ENCODE peak calls at places on chromosome 18, in eight cellular contexts. D is B cell; H is fibroblast of mammary gland; E is left lung; V is CD4-positive, alpha-beta T cell; W is cardiac fibroblast; P is AG04450; L is lower lobe of right lung. I is an unnamed sample.

GRCh38 chr18:53941601-53942335 is 282.7 kb downstream of the MBD2 start:
- DNase-seq in V (no peak), D (no peak), L (no peak), W (peak; percentile 5), H (no peak), P (no peak), E (no peak), I (no peak)

GRCh38 chr18:79598885-79599175 is 80.8 kb upstream of the CTDP1 start:
- DNase-seq in V (no peak), L (peak; percentile 22), P (no peak), D (no peak), H (no peak), W (no peak), E (peak; percentile 44), I (no peak)

GRCh38 chr18:21129586-21130216 is 18.1 kb upstream of the ROCK1 start:
- DNase-seq in D (no peak), P (peak; percentile 72), W (peak; percentile 41), H (peak; percentile 59), L (no peak), V (no peak), E (no peak), I (no peak)

GRCh38 chr18:47895565-47896250 is 34.8 kb downstream of the SMAD2 start:
- DNase-seq in V (no peak), E (no peak), P (no peak), H (no peak), L (no peak), D (no peak), W (no peak), I (no peak)

GRCh38 chr18:77208969-77209368 is 40.7 kb upstream of the GALR1 start:
- DNase-seq in H (peak; percentile 84), E (no peak), P (no peak), V (no peak), D (peak; percentile 61), L (no peak), W (peak; percentile 88), I (peak; percentile 71)

GRCh38 chr18:50128506-50129271 is 66.3 kb downstream of the MYO5B start:
- DNase-seq in P (no peak), L (no peak), V (no peak), H (no peak), E (no peak), W (no peak), D (no peak), I (no peak)

GRCh38 chr18:56645415-56646016 is 5.6 kb upstream of the WDR7 start:
- DNase-seq in D (no peak), L (no peak), W (peak; percentile 27), H (no peak), V (no peak), E (no peak), P (no peak), I (no peak)

GRCh38 chr18:74380916-74381315 is 65.3 kb downstream of the C18orf63 start:
- DNase-seq in L (no peak), H (no peak), E (no peak), P (no peak), V (no peak), D (no peak), W (no peak), I (no peak)

GRCh38 chr18:75207298-75208054 is 1.5 kb downstream of the PTGR3 start:
- DNase-seq in L (no peak), V (no peak), E (no peak), P (no peak), D (no peak), H (peak; percentile 81), W (peak; percentile 50), I (peak; percentile 70)

GRCh38 chr18:63683152-63683551 is 19.6 kb upstream of the SERPINB11 start:
- DNase-seq in W (peak; percentile 96), V (no peak), P (peak; percentile 73), L (no peak), D (no peak), E (no peak), H (peak; percentile 97), I (no peak)

GRCh38 chr18:34807106-34807796 is 97.2 kb downstream of the DTNA start:
- DNase-seq in H (no peak), P (no peak), L (no peak), V (no peak), D (no peak), W (no peak), E (no peak), I (no peak)

GRCh38 chr18:10481831-10482230 is 27.4 kb downstream of the APCDD1 start:
- DNase-seq in D (no peak), V (no peak), E (no peak), P (no peak), H (no peak), W (no peak), L (no peak), I (no peak)

GRCh38 chr18:35131387-35132283 is 90.4 kb downstream of the MAPRE2 start:
- DNase-seq in P (no peak), L (no peak), H (peak; percentile 28), E (no peak), D (no peak), W (peak; percentile 29), V (no peak), I (no peak)

GRCh38 chr18:58025733-58026132 is 18.3 kb upstream of the NEDD4L start:
- DNase-seq in W (peak; percentile 28), L (no peak), V (no peak), D (no peak), P (no peak), E (no peak), H (peak; percentile 72), I (no peak)

GRCh38 chr18:22846088-22846683 is 86.9 kb upstream of the RBBP8 start:
- DNase-seq in L (no peak), H (peak; percentile 42), V (no peak), W (peak; percentile 55), P (no peak), D (no peak), E (no peak), I (no peak)

GRCh38 chr18:78514910-78515670 is 464.5 kb upstream of the SALL3 start:
- DNase-seq in W (no peak), V (no peak), P (no peak), L (peak; percentile 30), E (no peak), D (peak; percentile 11), H (no peak), I (no peak)

GRCh38 chr18:37303009-37303408 is 262.6 kb downstream of the CELF4 start:
- DNase-seq in P (no peak), V (no peak), E (no peak), W (no peak), D (no peak), H (no peak), L (no peak), I (no peak)

GRCh38 chr18:73164430-73164829 is 296.6 kb upstream of the NETO1 start:
- DNase-seq in D (no peak), H (no peak), P (no peak), L (no peak), W (no peak), V (no peak), E (no peak), I (no peak)

GRCh38 chr18:24189007-24189528 is 50.2 kb downstream of the CABYR start:
- DNase-seq in L (no peak), V (no peak), P (no peak), H (no peak), W (peak; percentile 34), D (no peak), E (no peak), I (peak; percentile 61)

GRCh38 chr18:45168883-45169585 is 446.2 kb upstream of the SLC14A2 start:
- DNase-seq in V (no peak), W (peak; percentile 85), D (no peak), P (peak; percentile 39), H (peak; percentile 98), E (no peak), L (no peak), I (no peak)

GRCh38 chr18:79943608-79944125 is 7.8 kb downstream of the SLC66A2 start:
- DNase-seq in L (peak; percentile 27), W (no peak), D (peak; percentile 23), V (no peak), E (no peak), P (no peak), H (no peak), I (no peak)

GRCh38 chr18:59547691-59548182 is 149.5 kb downstream of the CCBE1 start:
- DNase-seq in V (no peak), E (no peak), P (peak; percentile 74), L (no peak), W (peak; percentile 82), D (no peak), H (peak; percentile 93), I (no peak)
- TF ChIP-seq CTCF in V (no peak), E (no peak), P (peak; percentile 41), L (no peak), W (no peak), D (no peak), H (peak; percentile 32), I (no peak)

DNA sequence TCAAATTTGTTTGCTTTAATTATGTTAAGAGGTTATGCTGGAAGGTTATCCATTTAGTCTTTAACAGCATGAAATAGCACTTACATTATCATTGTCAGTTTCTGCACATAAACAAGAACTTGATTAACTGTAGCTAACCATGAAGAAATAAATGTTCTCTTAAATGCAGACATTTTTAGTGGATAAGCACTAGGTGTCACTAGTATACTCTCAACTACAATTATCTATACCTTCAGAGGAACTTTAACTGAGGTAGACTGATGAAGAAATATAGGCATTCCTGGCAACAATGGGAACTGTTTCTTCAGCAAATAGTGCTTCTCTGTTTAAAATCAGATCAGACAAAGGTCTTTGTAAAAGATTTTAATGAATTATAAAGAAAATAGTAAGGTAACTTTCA is 178.8 kb upstream of the CHST9 start:
- DNase-seq in D (no peak), E (no peak), P (no peak), L (no peak), V (no peak), H (peak; percentile 8), W (peak; percentile 7), I (peak; percentile 9)
- TF ChIP-seq CTCF in D (no peak), E (no peak), P (no peak), L (no peak), V (no peak), H (peak; percentile 12), W (peak; percentile 13), I (peak; percentile 36)

DNA sequence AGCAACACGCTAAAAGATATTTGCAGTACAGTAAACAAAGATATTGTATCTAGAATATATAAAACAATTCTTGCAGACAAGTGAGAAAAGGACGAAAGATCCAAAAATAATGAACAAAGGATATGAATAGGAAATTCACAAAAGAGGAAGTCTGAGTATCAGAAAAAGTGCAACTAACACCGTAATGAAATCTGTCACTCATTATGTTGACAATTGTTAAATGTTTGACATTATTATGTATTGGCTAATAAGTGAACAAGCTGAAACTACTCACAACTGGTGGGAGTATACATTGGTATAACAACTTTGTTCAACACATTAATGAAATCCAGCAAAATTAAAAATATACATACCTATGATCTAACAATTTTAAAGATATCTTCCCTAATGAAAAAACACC is 36.7 kb upstream of the ASXL3 start:
- DNase-seq in D (no peak), L (no peak), E (no peak), H (no peak), V (no peak), W (no peak), P (no peak), I (no peak)
- TF ChIP-seq CTCF in D (no peak), L (no peak), E (no peak), H (no peak), V (no peak), W (no peak), P (no peak), I (no peak)

DNA sequence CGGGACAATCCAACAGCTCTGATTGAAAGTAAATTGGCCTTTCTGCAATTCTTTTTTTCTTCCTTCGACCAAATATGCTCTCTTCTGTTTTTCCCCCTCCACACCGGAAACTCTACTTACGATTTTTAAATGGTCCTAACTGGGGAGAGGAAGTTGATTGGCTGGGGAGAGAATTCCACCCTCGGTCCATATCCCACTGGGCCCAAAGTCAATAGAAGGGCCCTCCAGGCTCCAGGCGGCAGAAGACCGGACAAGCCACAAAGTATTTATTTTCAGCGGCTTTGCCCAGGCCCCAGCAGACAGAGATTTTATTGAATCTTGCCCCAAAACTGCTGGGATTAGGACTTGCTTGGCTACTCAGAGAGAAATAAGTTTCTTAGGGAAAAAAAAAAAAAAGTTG is 37.1 kb upstream of the SMAD7 start:
- DNase-seq in W (no peak), L (no peak), H (no peak), P (no peak), D (no peak), E (no peak), V (no peak), I (no peak)
- TF ChIP-seq CTCF in W (no peak), L (no peak), H (no peak), P (no peak), D (no peak), E (no peak), V (no peak), I (no peak)

I was measured in GM13977.